ENCODE peak calls at places on chromosomes 3 and 15, in seven cellular contexts. I is Calu3, K is adrenal gland, L is NCI-H146, G is ACHN, O is Peyer's patch, P is GM13977. R is an unnamed sample.
A peak's percentile ranks its signal among the peaks of the same experiment; 100 is the strongest.

GRCh38 chr3:170368921-170369320 is 11.4 kb downstream of the SKIL start:
- DNase-seq in G (peak; percentile 22), L (peak; percentile 21), P (no peak), K (no peak), I (no peak), O (no peak), R (no peak)

GRCh38 chr3:55162031-55162784 is 234.3 kb upstream of the LRTM1 start:
- DNase-seq in K (no peak), O (no peak), I (no peak), G (peak; percentile 43), P (no peak), L (no peak), R (no peak)

GRCh38 chr3:115790759-115791158 is 167.4 kb downstream of the GAP43 start:
- DNase-seq in G (peak; percentile 86), I (peak; percentile 77), K (peak; percentile 32), L (no peak), P (peak; percentile 28), O (no peak), R (no peak)

GRCh38 chr3:184588776-184589175 is 27.2 kb downstream of the EPHB3 start:
- DNase-seq in K (no peak), I (no peak), O (no peak), P (no peak), L (no peak), G (no peak), R (no peak)

GRCh38 chr15:81809543-81809942 is 236.3 kb downstream of the MEX3B start:
- DNase-seq in K (no peak), P (no peak), I (peak; percentile 10), L (peak; percentile 70), O (no peak), G (no peak), R (no peak)

GRCh38 chr3:4228295-4228694 is 74.9 kb upstream of the SETMAR start:
- DNase-seq in P (no peak), O (no peak), L (no peak), K (no peak), G (no peak), I (no peak), R (no peak)

GRCh38 chr15:52013151-52013791 is 5.7 kb upstream of the MAPK6 start:
- DNase-seq in I (no peak), K (no peak), P (peak; percentile 64), L (no peak), O (no peak), G (peak; percentile 25), R (no peak)

GRCh38 chr3:56389213-56389830 is 78.9 kb downstream of the ERC2 start:
- DNase-seq in P (no peak), G (no peak), K (no peak), O (no peak), I (no peak), L (no peak), R (no peak)

GRCh38 chr3:144031938-144032337 is 60.3 kb downstream of the DIPK2A start:
- DNase-seq in P (no peak), L (no peak), G (no peak), I (no peak), K (peak; percentile 71), O (no peak), R (no peak)

GRCh38 chr15:43748376-43748775 is 2.1 kb downstream of the PDIA3 start:
- DNase-seq in G (no peak), I (no peak), L (no peak), P (no peak), K (no peak), O (no peak), R (no peak)

GRCh38 chr15:99999282-100000070 is 266.2 kb upstream of the LYSMD4 start:
- DNase-seq in I (no peak), P (no peak), K (no peak), O (no peak), L (no peak), G (no peak), R (no peak)

GRCh38 chr15:83843511-83843910 is 189.6 kb downstream of the ADAMTSL3 start:
- DNase-seq in O (no peak), I (no peak), L (no peak), P (no peak), G (no peak), K (no peak), R (no peak)

GRCh38 chr15:63521405-63522142 is 17.2 kb downstream of the USP3 start:
- DNase-seq in G (no peak), P (no peak), K (no peak), I (no peak), L (no peak), O (no peak), R (no peak)

GRCh38 chr3:16548721-16549120 is 35.2 kb upstream of the RFTN1 start:
- DNase-seq in L (no peak), I (no peak), K (no peak), P (no peak), O (no peak), G (no peak), R (no peak)

GRCh38 chr15:82298520-82298919 is 35.9 kb downstream of the SAXO2 start:
- DNase-seq in P (no peak), O (peak; percentile 47), G (no peak), I (no peak), K (no peak), L (no peak), R (no peak)

GRCh38 chr15:52132066-52132465 is 19.5 kb upstream of the BCL2L10 start:
- DNase-seq in K (no peak), P (no peak), I (no peak), G (no peak), L (no peak), O (no peak), R (no peak)

GRCh38 chr3:41602121-41602520 is 359.8 kb downstream of the ULK4 start:
- DNase-seq in L (no peak), I (no peak), O (no peak), K (no peak), G (no peak), P (no peak), R (no peak)

GRCh38 chr3:58004972-58005371 is 3.2 kb upstream of the FLNB start:
- DNase-seq in L (no peak), P (no peak), I (peak; percentile 43), O (no peak), K (no peak), G (peak; percentile 41), R (no peak)

GRCh38 chr3:46271910-46272309 is 29.6 kb downstream of the CCR3 start:
- DNase-seq in L (no peak), P (no peak), O (no peak), G (no peak), K (no peak), I (no peak), R (no peak)

GRCh38 chr3:170496026-170496867 is 77.6 kb downstream of the CLDN11 start:
- DNase-seq in P (no peak), O (no peak), K (no peak), G (no peak), I (no peak), L (no peak), R (no peak)

GRCh38 chr15:85523530-85523929 is 143.1 kb downstream of the AKAP13 start:
- DNase-seq in O (no peak), I (no peak), K (no peak), L (no peak), P (no peak), G (no peak), R (no peak)

GRCh38 chr3:197407526-197407925 is 109.1 kb upstream of the DLG1 start:
- DNase-seq in G (no peak), L (no peak), K (no peak), I (no peak), P (no peak), O (no peak), R (no peak)

GRCh38 chr3:119323401-119324107 is 29.4 kb downstream of the ARHGAP31 start:
- DNase-seq in O (peak; percentile 34), P (no peak), L (peak; percentile 64), K (no peak), G (no peak), I (peak; percentile 35), R (no peak)

GRCh38 chr15:81062937-81063336 is 62.2 kb downstream of the TLNRD1 start:
- DNase-seq in P (no peak), G (no peak), K (no peak), I (no peak), O (no peak), L (no peak), R (no peak)

GRCh38 chr3:9402410-9403228 is 5.2 kb downstream of the SETD5 start:
- DNase-seq in G (no peak), P (no peak), L (peak; percentile 78), O (no peak), I (peak; percentile 66), K (no peak), R (peak; percentile 44)

GRCh38 chr3:14455571-14456317 is 53.3 kb downstream of the SLC6A6 start:
- DNase-seq in I (peak; percentile 56), K (no peak), P (no peak), O (no peak), L (no peak), G (no peak), R (no peak)

GRCh38 chr3:194906970-194907629 is 221.4 kb downstream of the FAM43A start:
- DNase-seq in O (no peak), L (no peak), I (no peak), G (no peak), P (no peak), K (no peak), R (no peak)

GRCh38 chr15:67825880-67826716 is 789 bp downstream of the SKOR1 start:
- DNase-seq in P (no peak), K (no peak), I (no peak), O (no peak), G (no peak), L (no peak), R (no peak)

GRCh38 chr3:129606522-129607390 is at the start of gene PLXND1:
- DNase-seq in L (peak; percentile 85), P (peak; percentile 89), O (no peak), K (peak; percentile 69), G (peak; percentile 59), I (peak; percentile 59), R (peak; percentile 35)

GRCh38 chr15:80695911-80696651 is 971 bp downstream of the ABHD17C start:
- DNase-seq in I (peak; percentile 81), K (peak; percentile 21), O (no peak), L (peak; percentile 18), P (no peak), G (peak; percentile 57), R (no peak)